ENCODE peak calls at places on chromosomes 1 and 21, in five cellular contexts. One of them, this sample, is unnamed.

GRCh38 chr1:226424228-226425003 is 16.5 kb upstream of the PARP1 start:
- DNase-seq in dermis blood vessel endothelial cell: peak
- DNase-seq in NCI-H1930: no peak
- DNase-seq in progenitor cell of endocrine pancreas: no peak
- DNase-seq in activated CD4-positive, alpha-beta T cell treated with anti-CD3 and anti-CD28 coated beads, Interleukin-2, amount 10 ng/mL, durations not matched to agents 7 days and 5 days: peak
- DNase-seq in this sample: peak

GRCh38 chr1:40844887-40845878 is 17.0 kb downstream of the CITED4 start:
- DNase-seq in activated CD4-positive, alpha-beta T cell treated with anti-CD3 and anti-CD28 coated beads, Interleukin-2, amount 10 ng/mL, durations not matched to agents 7 days and 5 days: peak
- DNase-seq in progenitor cell of endocrine pancreas: no peak
- DNase-seq in dermis blood vessel endothelial cell: no peak
- DNase-seq in NCI-H1930: no peak
- DNase-seq in this sample: no peak

GRCh38 chr21:19402870-19403269 is 999.3 kb upstream of the TMPRSS15 start:
- DNase-seq in progenitor cell of endocrine pancreas: no peak
- DNase-seq in dermis blood vessel endothelial cell: no peak
- DNase-seq in activated CD4-positive, alpha-beta T cell treated with anti-CD3 and anti-CD28 coated beads, Interleukin-2, amount 10 ng/mL, durations not matched to agents 7 days and 5 days: no peak
- DNase-seq in NCI-H1930: no peak
- DNase-seq in this sample: no peak

GRCh38 chr1:5640845-5641244 is 351.4 kb downstream of the NPHP4 start:
- DNase-seq in progenitor cell of endocrine pancreas: no peak
- DNase-seq in activated CD4-positive, alpha-beta T cell treated with anti-CD3 and anti-CD28 coated beads, Interleukin-2, amount 10 ng/mL, durations not matched to agents 7 days and 5 days: no peak
- DNase-seq in dermis blood vessel endothelial cell: no peak
- DNase-seq in NCI-H1930: no peak
- DNase-seq in this sample: no peak

GRCh38 chr1:63914706-63915105 is 140.9 kb downstream of the ROR1 start:
- DNase-seq in dermis blood vessel endothelial cell: no peak
- DNase-seq in progenitor cell of endocrine pancreas: no peak
- DNase-seq in activated CD4-positive, alpha-beta T cell treated with anti-CD3 and anti-CD28 coated beads, Interleukin-2, amount 10 ng/mL, durations not matched to agents 7 days and 5 days: no peak
- DNase-seq in NCI-H1930: no peak
- DNase-seq in this sample: no peak

GRCh38 chr1:95407146-95407863 is 173.3 kb downstream of the RWDD3 start:
- DNase-seq in progenitor cell of endocrine pancreas: no peak
- DNase-seq in NCI-H1930: no peak
- DNase-seq in activated CD4-positive, alpha-beta T cell treated with anti-CD3 and anti-CD28 coated beads, Interleukin-2, amount 10 ng/mL, durations not matched to agents 7 days and 5 days: no peak
- DNase-seq in dermis blood vessel endothelial cell: no peak
- DNase-seq in this sample: no peak

GRCh38 chr1:37722181-37723071 is 30.1 kb downstream of the CDCA8 start:
- DNase-seq in NCI-H1930: no peak
- DNase-seq in activated CD4-positive, alpha-beta T cell treated with anti-CD3 and anti-CD28 coated beads, Interleukin-2, amount 10 ng/mL, durations not matched to agents 7 days and 5 days: no peak
- DNase-seq in progenitor cell of endocrine pancreas: no peak
- DNase-seq in dermis blood vessel endothelial cell: no peak
- DNase-seq in this sample: no peak

GRCh38 chr1:17903386-17903785 is 148.3 kb downstream of the ACTL8 start:
- DNase-seq in activated CD4-positive, alpha-beta T cell treated with anti-CD3 and anti-CD28 coated beads, Interleukin-2, amount 10 ng/mL, durations not matched to agents 7 days and 5 days: no peak
- DNase-seq in NCI-H1930: no peak
- DNase-seq in dermis blood vessel endothelial cell: no peak
- DNase-seq in progenitor cell of endocrine pancreas: no peak
- DNase-seq in this sample: no peak

GRCh38 chr1:7648761-7649384 is 122.2 kb upstream of the VAMP3 start:
- DNase-seq in dermis blood vessel endothelial cell: peak
- DNase-seq in NCI-H1930: no peak
- DNase-seq in activated CD4-positive, alpha-beta T cell treated with anti-CD3 and anti-CD28 coated beads, Interleukin-2, amount 10 ng/mL, durations not matched to agents 7 days and 5 days: no peak
- DNase-seq in progenitor cell of endocrine pancreas: no peak
- DNase-seq in this sample: no peak

GRCh38 chr1:246803891-246804290 is 79.7 kb downstream of the SCCPDH start:
- DNase-seq in dermis blood vessel endothelial cell: no peak
- DNase-seq in progenitor cell of endocrine pancreas: no peak
- DNase-seq in NCI-H1930: no peak
- DNase-seq in activated CD4-positive, alpha-beta T cell treated with anti-CD3 and anti-CD28 coated beads, Interleukin-2, amount 10 ng/mL, durations not matched to agents 7 days and 5 days: no peak
- DNase-seq in this sample: no peak

GRCh38 chr1:235138821-235139220 is 10.2 kb upstream of the TOMM20 start:
- DNase-seq in NCI-H1930: no peak
- DNase-seq in progenitor cell of endocrine pancreas: no peak
- DNase-seq in activated CD4-positive, alpha-beta T cell treated with anti-CD3 and anti-CD28 coated beads, Interleukin-2, amount 10 ng/mL, durations not matched to agents 7 days and 5 days: no peak
- DNase-seq in dermis blood vessel endothelial cell: no peak
- DNase-seq in this sample: no peak

GRCh38 chr1:156555715-156556114 is 16.6 kb downstream of the IQGAP3 start:
- DNase-seq in activated CD4-positive, alpha-beta T cell treated with anti-CD3 and anti-CD28 coated beads, Interleukin-2, amount 10 ng/mL, durations not matched to agents 7 days and 5 days: no peak
- DNase-seq in progenitor cell of endocrine pancreas: no peak
- DNase-seq in NCI-H1930: no peak
- DNase-seq in dermis blood vessel endothelial cell: no peak
- DNase-seq in this sample: no peak

GRCh38 chr1:42801832-42802483 is 15.0 kb upstream of the ERMAP start:
- DNase-seq in NCI-H1930: no peak
- DNase-seq in progenitor cell of endocrine pancreas: no peak
- DNase-seq in dermis blood vessel endothelial cell: no peak
- DNase-seq in activated CD4-positive, alpha-beta T cell treated with anti-CD3 and anti-CD28 coated beads, Interleukin-2, amount 10 ng/mL, durations not matched to agents 7 days and 5 days: no peak
- DNase-seq in this sample: no peak

GRCh38 chr1:55140137-55140536 is 75.0 kb downstream of the USP24 start:
- DNase-seq in progenitor cell of endocrine pancreas: no peak
- DNase-seq in activated CD4-positive, alpha-beta T cell treated with anti-CD3 and anti-CD28 coated beads, Interleukin-2, amount 10 ng/mL, durations not matched to agents 7 days and 5 days: no peak
- DNase-seq in NCI-H1930: no peak
- DNase-seq in dermis blood vessel endothelial cell: no peak
- DNase-seq in this sample: no peak

GRCh38 chr1:37875833-37876232 is 16.4 kb upstream of the MTF1 start:
- DNase-seq in activated CD4-positive, alpha-beta T cell treated with anti-CD3 and anti-CD28 coated beads, Interleukin-2, amount 10 ng/mL, durations not matched to agents 7 days and 5 days: no peak
- DNase-seq in dermis blood vessel endothelial cell: peak
- DNase-seq in NCI-H1930: no peak
- DNase-seq in progenitor cell of endocrine pancreas: no peak
- DNase-seq in this sample: no peak

GRCh38 chr1:4079815-4080214 is 179.7 kb upstream of the C1orf174 start:
- DNase-seq in activated CD4-positive, alpha-beta T cell treated with anti-CD3 and anti-CD28 coated beads, Interleukin-2, amount 10 ng/mL, durations not matched to agents 7 days and 5 days: no peak
- DNase-seq in dermis blood vessel endothelial cell: no peak
- DNase-seq in NCI-H1930: no peak
- DNase-seq in progenitor cell of endocrine pancreas: no peak
- DNase-seq in this sample: no peak

GRCh38 chr1:155008015-155008941 is 5.7 kb downstream of the ZBTB7B start:
- DNase-seq in dermis blood vessel endothelial cell: no peak
- DNase-seq in progenitor cell of endocrine pancreas: no peak
- DNase-seq in activated CD4-positive, alpha-beta T cell treated with anti-CD3 and anti-CD28 coated beads, Interleukin-2, amount 10 ng/mL, durations not matched to agents 7 days and 5 days: peak
- DNase-seq in NCI-H1930: no peak
- DNase-seq in this sample: no peak

This sample was measured in HuH-7.5.